ENCODE peak calls at places on chromosomes 2 and 18, in ten cellular contexts. C is stimulated activated CD4-positive, alpha-beta T cell treated with anti-CD3 and anti-CD28 coated beads, Interleukin-1b, Interleukin-23, amount 100 ng/mL, for 24 hours; J is AG08395; T is endodermal cell; S is hypothalamus; Z is NCI-H526; Y is prostate gland; I is activated CD8-positive, alpha-beta memory T cell treated with anti-CD3 and anti-CD28 coated beads for 48 hours; G is immature natural killer cell; E is lower leg skin. O is an unnamed sample.

GRCh38 chr2:72032481-72033041 is 115.1 kb downstream of the CYP26B1 start:
- DNase-seq in T (peak), J (no peak), Y (no peak), S (no peak), E (peak), G (no peak), I (no peak), Z (no peak), C (no peak), O (no peak)

GRCh38 chr2:33420726-33421125 is 55.7 kb upstream of the RASGRP3 start:
- DNase-seq in G (no peak), Y (no peak), S (no peak), E (no peak), I (no peak), C (no peak), J (no peak), T (no peak), Z (no peak), O (no peak)

GRCh38 chr2:39567507-39567906 is 98.2 kb upstream of the TMEM178A start:
- DNase-seq in I (no peak), T (no peak), S (no peak), J (no peak), Y (no peak), G (no peak), C (no peak), Z (no peak), E (no peak), O (no peak)

GRCh38 chr2:134662751-134663150 is 56.0 kb downstream of the TMEM163 start:
- DNase-seq in T (no peak), G (no peak), Z (no peak), J (no peak), C (no peak), E (no peak), I (no peak), Y (no peak), S (no peak), O (no peak)

GRCh38 chr2:165164201-165164600 is 39.6 kb downstream of the SCN3A start:
- DNase-seq in E (no peak), S (no peak), I (no peak), C (no peak), G (no peak), J (no peak), Z (no peak), T (no peak), Y (no peak), O (no peak)

GRCh38 chr2:190387422-190387821 is 20.7 kb upstream of the MFSD6 start:
- DNase-seq in I (no peak), Z (no peak), S (no peak), T (no peak), Y (no peak), G (no peak), C (no peak), J (no peak), E (no peak), O (no peak)

GRCh38 chr2:151483546-151483945 is 73.8 kb downstream of the RIF1 start:
- DNase-seq in Z (peak), I (no peak), T (no peak), Y (no peak), G (no peak), E (no peak), C (no peak), S (no peak), J (no peak), O (no peak)

GRCh38 chr18:62331581-62332436 is 6.7 kb downstream of the TNFRSF11A start:
- DNase-seq in E (peak), S (no peak), J (no peak), T (no peak), Y (no peak), Z (no peak), C (no peak), I (no peak), G (peak), O (no peak)

GRCh38 chr2:196239622-196240587 is 68.5 kb upstream of the STK17B start:
- DNase-seq in Y (no peak), C (peak), G (peak), J (no peak), E (peak), Z (no peak), S (no peak), T (no peak), I (no peak), O (peak)

GRCh38 chr2:95375532-95376221 is 26.8 kb upstream of the FAHD2A start:
- DNase-seq in T (peak), S (no peak), J (no peak), E (no peak), G (no peak), C (no peak), Z (no peak), I (no peak), Y (no peak), O (no peak)

GRCh38 chr2:241300000-241300399 is 15.5 kb downstream of the HDLBP start:
- DNase-seq in E (no peak), C (no peak), S (no peak), Y (no peak), J (no peak), Z (no peak), G (no peak), I (no peak), T (no peak), O (no peak)

GRCh38 chr2:73103018-73103542 is 9.7 kb downstream of the RAB11FIP5 start:
- DNase-seq in E (no peak), C (no peak), Y (no peak), Z (no peak), I (no peak), T (peak), G (no peak), J (no peak), S (no peak), O (no peak)

GRCh38 chr2:36965751-36966369 is 476 bp downstream of the STRN start:
- DNase-seq in E (peak), G (peak), I (peak), S (no peak), Y (peak), C (peak), J (peak), Z (peak), T (peak), O (peak)

GRCh38 chr2:25252291-25253152 is 84.1 kb upstream of the POMC start:
- DNase-seq in Y (peak), Z (peak), G (peak), T (peak), J (peak), S (no peak), E (peak), C (peak), I (no peak), O (no peak)

GRCh38 chr18:29377346-29377745 is 1200.4 kb upstream of the CDH2 start:
- DNase-seq in S (no peak), Z (no peak), E (no peak), T (no peak), G (no peak), J (no peak), I (no peak), C (no peak), Y (no peak), O (no peak)

GRCh38 chr2:62142054-62142453 is 53.9 kb upstream of the B3GNT2 start:
- DNase-seq in J (no peak), S (no peak), T (no peak), C (no peak), Y (no peak), Z (no peak), E (no peak), I (no peak), G (no peak), O (no peak)

O was measured in SK-MEL-5.